ENCODE peak calls at places on chromosomes 1 and 21, in four cellular contexts. R is SK-N-SH, C is OCI-LY7, T is hepatocyte. S is an unnamed sample.

GRCh38 chr21:37496972-37497371 is 130.4 kb downstream of the DYRK1A start:
- DNase-seq in R (no peak), C (no peak), T (no peak), S (peak; percentile 36)

GRCh38 chr21:20875741-20876140 is 122.5 kb upstream of the NCAM2 start:
- DNase-seq in R (no peak), C (no peak), T (peak; percentile 10), S (no peak)

GRCh38 chr1:214306270-214306669 is 25.3 kb downstream of the SMYD2 start:
- DNase-seq in R (no peak), C (no peak), T (no peak), S (no peak)

GRCh38 chr21:44890961-44891541 is 17.6 kb upstream of the PTTG1IP start:
- DNase-seq in R (no peak), C (no peak), T (no peak), S (no peak)

GRCh38 chr1:30908446-30908885 is at the start of gene SDC3:
- DNase-seq in R (peak; percentile 84), C (no peak), T (peak; percentile 80), S (peak; percentile 78)

GRCh38 chr1:245715970-245716369 is 561.2 kb downstream of the KIF26B start:
- DNase-seq in R (no peak), C (no peak), T (no peak), S (peak; percentile 92)

GRCh38 chr1:228977307-228977706 is 242.0 kb downstream of the RHOU start:
- DNase-seq in R (no peak), C (no peak), T (no peak), S (no peak)

GRCh38 chr1:3772715-3773571 is at the start of gene SMIM1:
- DNase-seq in R (no peak), C (no peak), T (peak; percentile 56), S (no peak)

GRCh38 chr1:3135746-3136455 is 66.9 kb downstream of the PRDM16 start:
- DNase-seq in R (no peak), C (no peak), T (no peak), S (no peak)

GRCh38 chr1:152539901-152540300 is 25.6 kb downstream of the CRCT1 start:
- DNase-seq in R (no peak), C (no peak), T (no peak), S (no peak)
- H3K9me2 ChIP-seq in R (no peaks in the 10 kb centered on the region), C (no peaks in the 10 kb centered on the region), T (no peaks in the 10 kb centered on the region), S (no peaks in the 10 kb centered on the region)

DNA sequence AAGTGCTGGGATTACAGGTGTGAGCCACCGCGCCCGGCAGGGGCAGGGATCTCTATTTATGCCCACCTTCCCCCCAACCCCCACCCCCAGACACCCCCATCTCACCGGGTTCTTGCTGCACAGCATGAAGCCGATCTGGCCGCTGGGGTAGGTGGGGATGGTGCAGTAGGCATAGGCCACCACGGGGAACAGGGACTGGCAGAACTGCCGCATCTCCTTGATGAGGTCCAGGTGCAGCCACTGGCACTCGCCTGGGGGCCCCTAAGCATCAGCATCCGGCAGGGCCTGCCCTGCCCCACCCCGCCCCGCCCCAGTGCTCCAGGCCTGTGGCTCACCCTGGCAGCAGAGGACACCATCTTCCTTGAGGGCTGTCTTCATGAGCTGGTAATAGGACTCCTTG is 4.1 kb downstream of the SRM start:
- DNase-seq in R (no peak), C (no peak), T (no peak), S (no peak)
- H3K4me1 ChIP-seq in R (no peaks in the 10 kb centered on the region), C (peaks cover 49% of the 10 kb centered on the region), T (no peaks in the 10 kb centered on the region), S (peaks cover under 1% of the 10 kb centered on the region)

GRCh38 chr1:29827237-29827750 is 591.0 kb downstream of the PTPRU start:
- DNase-seq in R (no peak), C (no peak), T (no peak), S (no peak)
- TF ChIP-seq EZH2phosphoT487 in R (no peak), C (no peak), T (no peak), S (no peak)

DNA sequence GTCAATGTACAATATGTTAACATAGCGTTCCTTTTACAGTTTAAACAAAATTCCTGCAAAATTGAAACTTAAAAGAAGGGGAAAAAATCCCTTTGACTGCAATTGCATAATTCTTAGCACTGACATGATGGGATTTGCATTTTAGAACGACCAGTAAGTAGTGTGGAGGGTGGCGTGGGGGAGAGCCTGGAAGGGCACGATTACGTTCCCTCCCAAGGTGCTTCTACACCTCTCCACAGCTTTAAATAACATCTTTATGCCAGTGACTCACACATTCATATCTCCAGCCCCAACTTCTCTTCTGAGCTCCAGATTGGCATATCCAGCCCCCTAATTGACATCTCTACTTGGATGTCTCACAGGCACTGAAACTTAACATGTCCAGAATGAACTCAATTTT is 64.3 kb downstream of the OLFML3 start:
- DNase-seq in R (no peak), C (no peak), T (no peak), S (no peak)
- H3K9me2 ChIP-seq in R (no peaks in the 10 kb centered on the region), C (no peaks in the 10 kb centered on the region), T (no peaks in the 10 kb centered on the region), S (no peaks in the 10 kb centered on the region)

GRCh38 chr1:27522148-27522859 is 32.3 kb upstream of the WASF2 start:
- DNase-seq in R (no peak), C (no peak), T (no peak), S (peak; percentile 67)
- H3K4me1 ChIP-seq in R (peaks cover 3% of the 10 kb centered on the region), C (peaks cover 48% of the 10 kb centered on the region), T (peaks cover 97% of the 10 kb centered on the region), S (peaks cover 34% of the 10 kb centered on the region)

GRCh38 chr1:53195913-53196484 is 625 bp upstream of the CPT2 start:
- DNase-seq in R (no peak), C (no peak), T (peak; percentile 38), S (peak; percentile 40)
- TF ChIP-seq EZH2phosphoT487 in R (no peak), C (no peak), T (no peak), S (no peak)